ENCODE peak calls at places on chromosome 14, in four cellular contexts. Z is hypothalamus; X is stimulated activated CD4-positive, alpha-beta T cell treated with anti-CD3 and anti-CD28 coated beads, Interleukin-2, amount 100 ng/mL, for 4 hours; J is mesendoderm. D is an unnamed sample.
A peak's percentile ranks its signal among the peaks of the same experiment; 100 is the strongest.

GRCh38 chr14:51448831-51449665 is 202.7 kb upstream of the FRMD6 start:
- DNase-seq in Z (no peak), X (no peak), J (no peak), D (no peak)

GRCh38 chr14:103008768-103009342 is 48.5 kb downstream of the CDC42BPB start:
- DNase-seq in Z (no peak), X (no peak), J (peak; percentile 37), D (no peak)

GRCh38 chr14:70896981-70897380 is 10.3 kb upstream of the PCNX1 start:
- DNase-seq in Z (no peak), X (no peak), J (peak; percentile 33), D (no peak)

GRCh38 chr14:92400579-92401444 is 77.8 kb downstream of the SLC24A4 start:
- DNase-seq in Z (no peak), X (no peak), J (peak; percentile 15), D (no peak)

GRCh38 chr14:31945074-31945613 is 132.0 kb upstream of the ARHGAP5 start:
- DNase-seq in Z (no peak), X (no peak), J (no peak), D (no peak)

GRCh38 chr14:80395031-80395430 is 183.7 kb upstream of the DIO2 start:
- DNase-seq in Z (no peak), X (no peak), J (no peak), D (no peak)

GRCh38 chr14:22523283-22523682 is 65.7 kb downstream of the DAD1 start:
- DNase-seq in Z (no peak), X (no peak), J (no peak), D (no peak)

GRCh38 chr14:73339846-73340565 is 102.7 kb downstream of the PAPLN start:
- DNase-seq in Z (no peak), X (no peak), J (peak; percentile 92), D (peak; percentile 36)

GRCh38 chr14:28308727-28309126 is 457.9 kb upstream of the FOXG1 start:
- DNase-seq in Z (no peak), X (no peak), J (peak; percentile 58), D (no peak)

GRCh38 chr14:102215071-102215470 is 75.4 kb downstream of the WDR20 start:
- DNase-seq in Z (no peak), X (no peak), J (no peak), D (no peak)

GRCh38 chr14:72553656-72554055 is 340.2 kb downstream of the DPF3 start:
- DNase-seq in Z (no peak), X (no peak), J (no peak), D (no peak)

D was measured in ELF-1.